ENCODE peak calls at places on chromosome 15, in eight cellular contexts. U is suprapubic skin, I is IMR-90, C is transverse colon, Q is tibial nerve, B is ovary, W is HepG2, M is testis. F is an unnamed sample.

GRCh38 chr15:63892794-63893441 is 59.2 kb upstream of the HERC1 start:
- DNase-seq in U (no peak), I (no peak), C (peak; percentile 59), Q (no peak), B (no peak), W (no peak), M (no peak), F (peak; percentile 29)

GRCh38 chr15:98077186-98077585 is 116.7 kb downstream of the ARRDC4 start:
- DNase-seq in U (no peak), I (no peak), C (peak; percentile 12), Q (peak; percentile 30), B (no peak), W (no peak), M (no peak), F (no peak)

GRCh38 chr15:71752085-71752484 is 58.3 kb upstream of the NR2E3 start:
- DNase-seq in U (no peak), I (no peak), C (no peak), Q (no peak), B (no peak), W (no peak), M (no peak), F (no peak)

GRCh38 chr15:74790080-74790916 is 8.4 kb downstream of the CSK start:
- DNase-seq in U (no peak), I (peak; percentile 85), C (peak; percentile 68), Q (peak; percentile 48), B (peak; percentile 92), W (no peak), M (peak; percentile 79), F (peak; percentile 56)

GRCh38 chr15:52683585-52683984 is 4.4 kb upstream of the ATOSA start:
- DNase-seq in U (no peak), I (no peak), C (no peak), Q (no peak), B (no peak), W (no peak), M (no peak), F (peak; percentile 35)

GRCh38 chr15:36940207-36940606 is 160.1 kb downstream of the MEIS2 start:
- DNase-seq in U (no peak), I (no peak), C (no peak), Q (no peak), B (no peak), W (no peak), M (no peak), F (no peak)

GRCh38 chr15:79957741-79958140 is 13.3 kb downstream of the BCL2A1 start:
- DNase-seq in U (no peak), I (peak; percentile 47), C (no peak), Q (no peak), B (no peak), W (no peak), M (no peak), F (no peak)

GRCh38 chr15:59565299-59565698 is 46.3 kb upstream of the GCNT3 start:
- DNase-seq in U (no peak), I (no peak), C (no peak), Q (no peak), B (no peak), W (no peak), M (no peak), F (no peak)

GRCh38 chr15:83194527-83194926 is 13.1 kb downstream of the HDGFL3 start:
- DNase-seq in U (no peak), I (no peak), C (no peak), Q (no peak), B (no peak), W (no peak), M (no peak), F (peak; percentile 21)

GRCh38 chr15:67998599-67999122 is 55.5 kb upstream of the PIAS1 start:
- DNase-seq in U (no peak), I (peak; percentile 62), C (peak; percentile 79), Q (no peak), B (no peak), W (no peak), M (no peak), F (no peak)

GRCh38 chr15:92400573-92400972 is 6.9 kb downstream of the ST8SIA2 start:
- DNase-seq in U (no peak), I (no peak), C (no peak), Q (no peak), B (no peak), W (no peak), M (no peak), F (no peak)

GRCh38 chr15:58839485-58839884 is 68.4 kb downstream of the MINDY2 start:
- DNase-seq in U (no peak), I (peak; percentile 4), C (no peak), Q (no peak), B (no peak), W (peak; percentile 24), M (no peak), F (peak; percentile 7)

GRCh38 chr15:47959617-47960398 is 161.0 kb upstream of the SLC24A5 start:
- DNase-seq in U (no peak), I (no peak), C (no peak), Q (no peak), B (no peak), W (no peak), M (no peak), F (no peak)

GRCh38 chr15:32889189-32889588 is 171.4 kb downstream of the GREM1 start:
- DNase-seq in U (no peak), I (no peak), C (no peak), Q (no peak), B (no peak), W (no peak), M (no peak), F (no peak)

GRCh38 chr15:78243491-78243941 is 9.2 kb upstream of the ACSBG1 start:
- DNase-seq in U (peak; percentile 55), I (peak; percentile 32), C (peak; percentile 33), Q (no peak), B (peak; percentile 71), W (no peak), M (peak; percentile 52), F (peak; percentile 31)

DNA sequence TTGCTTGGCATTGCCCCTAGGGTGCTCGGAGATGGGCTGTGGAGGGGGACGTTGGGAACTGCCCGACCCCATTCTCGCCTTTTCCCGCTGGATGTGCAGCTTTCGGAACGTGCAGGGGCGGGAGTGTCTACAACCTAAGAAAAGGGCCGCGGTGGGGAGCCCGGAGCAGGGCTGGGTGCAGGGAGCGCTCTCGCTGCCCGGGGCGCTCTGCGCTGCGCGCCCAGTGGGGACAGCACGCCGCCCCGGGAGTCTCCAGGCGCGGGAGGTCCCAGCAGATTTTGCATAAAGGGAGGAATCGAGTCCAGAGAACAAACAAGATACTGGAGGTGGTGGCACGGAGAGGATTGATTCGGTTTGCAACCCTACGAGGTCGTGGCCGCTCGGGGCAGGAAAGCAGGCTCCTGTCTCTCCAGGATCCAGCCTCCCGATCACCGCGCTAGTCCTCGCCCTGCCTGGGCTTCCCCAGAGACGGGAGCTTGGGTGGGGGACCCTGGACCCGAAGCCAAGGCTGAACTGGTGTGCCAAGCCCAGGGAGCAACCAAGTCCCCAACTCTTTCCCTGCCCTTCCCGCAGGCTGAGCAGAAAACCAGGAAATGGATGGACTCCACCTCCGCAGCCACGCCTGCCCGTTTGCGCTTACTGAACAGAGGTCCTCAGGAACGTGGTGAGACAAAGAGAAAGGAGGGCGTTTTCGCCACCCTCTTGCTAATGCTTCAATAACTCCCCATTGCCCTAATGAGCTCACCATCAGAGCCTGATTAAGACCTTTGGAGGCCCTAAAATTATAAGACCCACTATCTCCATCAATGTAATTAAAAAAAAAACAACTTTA is 59.7 kb downstream of the NOX5 start:
- DNase-seq in U (peak; percentile 63), I (peak; percentile 54), C (peak; percentile 75), Q (peak; percentile 36), B (peak; percentile 52), W (peak; percentile 20), M (peak; percentile 66), F (peak; percentile 58)
- TF ChIP-seq POLR2A in U (no peak), I (no peak), C (peak; percentile 71), Q (no peak), B (no peak), W (no peak), M (no peak), F (peak; percentile 33)

DNA sequence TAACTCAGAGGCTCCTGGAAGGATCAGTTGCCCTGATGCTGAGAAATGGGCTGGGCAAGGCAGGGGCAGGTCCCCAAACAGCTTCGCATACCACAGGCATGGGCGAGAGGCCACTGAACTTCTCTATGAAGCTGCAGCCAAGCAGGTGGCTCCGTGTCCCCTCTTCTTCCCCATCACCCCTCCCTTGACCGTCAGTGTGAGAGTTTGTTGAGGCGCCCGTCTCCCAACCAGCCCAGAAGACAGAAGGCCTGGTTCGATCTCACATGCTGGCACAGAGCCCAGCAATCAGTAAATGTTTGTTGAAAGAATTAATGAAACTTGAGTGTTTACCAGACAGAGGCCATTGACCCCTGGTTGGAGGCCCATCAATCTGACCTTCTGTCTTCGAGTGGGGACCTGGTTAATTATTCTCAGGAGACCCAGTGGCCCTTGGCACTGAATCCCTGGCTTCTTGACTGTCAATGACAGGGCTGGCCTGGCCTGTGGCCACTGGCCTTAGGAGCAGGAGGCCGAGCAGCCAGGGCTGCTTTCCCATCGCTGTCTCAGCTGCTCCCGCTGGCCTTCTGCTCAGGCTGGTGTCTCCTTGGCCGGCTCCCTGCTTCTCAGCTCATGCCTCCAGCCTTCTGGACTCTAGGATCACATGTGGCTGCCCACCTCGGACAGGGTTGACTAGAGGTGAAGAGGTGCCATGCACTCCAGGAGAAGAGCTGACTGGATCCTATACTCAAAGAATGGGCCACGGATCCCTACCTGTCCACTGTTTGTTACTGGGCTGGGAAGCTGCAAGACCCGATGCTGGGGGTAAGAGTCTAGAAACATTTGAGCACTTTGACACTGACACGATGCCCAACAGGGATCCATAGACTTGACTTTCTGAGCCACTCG is 113.4 kb downstream of the ASB7 start:
- DNase-seq in U (peak; percentile 53), I (no peak), C (peak; percentile 19), Q (no peak), B (no peak), W (peak; percentile 94), M (no peak), F (no peak)
- TF ChIP-seq POLR2A in U (no peak), I (no peak), C (no peak), Q (no peak), B (no peak), W (no peak), M (no peak), F (no peak)

GRCh38 chr15:65869127-65869953 is at the start of gene RAB11A:
- DNase-seq in U (peak; percentile 97), I (peak; percentile 96), C (peak; percentile 96), Q (peak; percentile 92), B (peak; percentile 96), W (peak; percentile 93), M (peak; percentile 98), F (peak; percentile 99)
- TF ChIP-seq POLR2A in U (peak; percentile 77), I (peak; percentile 99), C (peak; percentile 98), Q (peak; percentile 94), B (peak; percentile 91), W (peak; percentile 93), M (peak; percentile 93), F (peak; percentile 97)

DNA sequence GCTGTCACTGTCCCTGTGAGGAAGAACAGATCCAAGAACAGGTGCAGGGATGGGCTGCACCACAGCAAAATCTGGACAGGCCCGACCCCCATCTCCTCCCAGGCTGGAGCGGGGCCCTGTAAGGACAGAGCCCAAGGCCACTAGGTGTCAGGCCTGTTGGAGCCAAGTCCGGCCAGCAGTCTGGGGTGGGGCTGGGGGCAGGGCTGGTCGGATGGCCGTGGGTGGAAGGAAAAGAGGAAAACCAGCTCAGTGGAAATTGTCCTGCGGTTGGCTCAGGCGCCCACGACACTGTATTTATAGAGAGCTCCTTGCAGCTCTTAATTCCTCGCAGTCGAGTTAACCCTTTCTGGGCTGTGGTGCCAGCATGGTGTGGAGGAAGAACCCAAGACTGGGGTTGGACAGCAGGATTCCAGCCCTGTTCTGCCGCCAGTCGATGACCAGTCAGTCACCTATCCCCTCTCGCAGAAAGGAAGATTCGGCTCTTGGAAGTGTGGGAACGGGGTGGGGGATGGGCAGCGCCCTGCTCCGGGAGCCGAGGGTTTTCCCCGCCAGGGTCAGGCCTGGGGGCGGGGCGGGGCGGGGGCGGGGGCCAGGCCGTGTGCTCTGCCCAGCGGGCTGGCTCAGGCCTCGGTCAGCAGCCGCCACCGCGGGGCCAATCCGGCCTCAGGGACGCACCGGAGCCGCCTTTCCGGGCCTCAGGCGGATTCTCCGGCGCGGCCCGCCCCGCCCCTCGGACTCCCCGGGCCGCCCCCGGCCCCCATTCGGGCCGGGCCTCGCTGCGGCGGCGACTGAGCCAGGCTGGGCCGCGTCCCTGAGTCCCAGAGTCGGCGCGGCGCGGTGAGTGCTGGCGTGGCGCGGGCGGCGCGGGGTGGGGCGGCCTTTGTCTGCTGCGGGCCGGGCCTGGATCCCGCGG is at the start of gene CD276:
- DNase-seq in U (peak; percentile 87), I (peak; percentile 64), C (peak; percentile 73), Q (peak; percentile 61), B (peak; percentile 83), W (peak; percentile 61), M (peak; percentile 78), F (no peak)
- TF ChIP-seq POLR2A in U (no peak), I (peak; percentile 47), C (no peak), Q (no peak), B (no peak), W (peak; percentile 69), M (no peak), F (no peak)